ENCODE peak calls at places on chromosomes 16 and 17, in eight cellular contexts. One of them, this sample, is unnamed.

GRCh38 chr17:42051645-42052044 is 1.2 kb upstream of the C17orf113 start:
- DNase-seq in stimulated activated CD8-positive, alpha-beta memory T cell treated with anti-CD3 and anti-CD28 coated beads, Interleukin-4, amount 100 ng/mL, for 24 hours: no peak
- DNase-seq in HTR-8/SVneo: no peak
- DNase-seq in AG20443: no peak
- DNase-seq in hippocampal formation: no peak
- DNase-seq in NCI-H2029: no peak
- DNase-seq in activated CD4-positive, CD25-positive, alpha-beta regulatory T cell treated with anti-CD3 and anti-CD28 coated beads, Interleukin-2, amount 50 U/mL, for 16 hours: no peak
- DNase-seq in T-helper 2 cell: no peak
- DNase-seq in this sample: no peak

GRCh38 chr16:49590166-49590871 is 216.7 kb downstream of the C16orf78 start:
- DNase-seq in stimulated activated CD8-positive, alpha-beta memory T cell treated with anti-CD3 and anti-CD28 coated beads, Interleukin-4, amount 100 ng/mL, for 24 hours: no peak
- DNase-seq in HTR-8/SVneo: no peak
- DNase-seq in AG20443: no peak
- DNase-seq in hippocampal formation: no peak
- DNase-seq in NCI-H2029: no peak
- DNase-seq in activated CD4-positive, CD25-positive, alpha-beta regulatory T cell treated with anti-CD3 and anti-CD28 coated beads, Interleukin-2, amount 50 U/mL, for 16 hours: no peak
- DNase-seq in T-helper 2 cell: no peak
- DNase-seq in this sample: no peak

GRCh38 chr17:51607512-51607911 is 347.2 kb downstream of the UTP18 start:
- DNase-seq in stimulated activated CD8-positive, alpha-beta memory T cell treated with anti-CD3 and anti-CD28 coated beads, Interleukin-4, amount 100 ng/mL, for 24 hours: no peak
- DNase-seq in HTR-8/SVneo: no peak
- DNase-seq in AG20443: no peak
- DNase-seq in hippocampal formation: no peak
- DNase-seq in NCI-H2029: no peak
- DNase-seq in activated CD4-positive, CD25-positive, alpha-beta regulatory T cell treated with anti-CD3 and anti-CD28 coated beads, Interleukin-2, amount 50 U/mL, for 16 hours: no peak
- DNase-seq in T-helper 2 cell: no peak
- DNase-seq in this sample: no peak

GRCh38 chr16:85465328-85466307 is 147.5 kb upstream of the GSE1 start:
- DNase-seq in stimulated activated CD8-positive, alpha-beta memory T cell treated with anti-CD3 and anti-CD28 coated beads, Interleukin-4, amount 100 ng/mL, for 24 hours: no peak
- DNase-seq in HTR-8/SVneo: no peak
- DNase-seq in AG20443: peak; percentile 88
- DNase-seq in hippocampal formation: no peak
- DNase-seq in NCI-H2029: peak; percentile 41
- DNase-seq in activated CD4-positive, CD25-positive, alpha-beta regulatory T cell treated with anti-CD3 and anti-CD28 coated beads, Interleukin-2, amount 50 U/mL, for 16 hours: no peak
- DNase-seq in T-helper 2 cell: no peak
- DNase-seq in this sample: no peak

GRCh38 chr16:67504190-67505021 is 21.1 kb upstream of the AGRP start:
- DNase-seq in stimulated activated CD8-positive, alpha-beta memory T cell treated with anti-CD3 and anti-CD28 coated beads, Interleukin-4, amount 100 ng/mL, for 24 hours: no peak
- DNase-seq in HTR-8/SVneo: no peak
- DNase-seq in AG20443: peak; percentile 48
- DNase-seq in hippocampal formation: no peak
- DNase-seq in NCI-H2029: no peak
- DNase-seq in activated CD4-positive, CD25-positive, alpha-beta regulatory T cell treated with anti-CD3 and anti-CD28 coated beads, Interleukin-2, amount 50 U/mL, for 16 hours: peak; percentile 12
- DNase-seq in T-helper 2 cell: no peak
- DNase-seq in this sample: no peak

GRCh38 chr16:67240506-67240905 is 6.8 kb downstream of the FHOD1 start:
- DNase-seq in stimulated activated CD8-positive, alpha-beta memory T cell treated with anti-CD3 and anti-CD28 coated beads, Interleukin-4, amount 100 ng/mL, for 24 hours: no peak
- DNase-seq in HTR-8/SVneo: no peak
- DNase-seq in AG20443: peak; percentile 24
- DNase-seq in hippocampal formation: no peak
- DNase-seq in NCI-H2029: no peak
- DNase-seq in activated CD4-positive, CD25-positive, alpha-beta regulatory T cell treated with anti-CD3 and anti-CD28 coated beads, Interleukin-2, amount 50 U/mL, for 16 hours: no peak
- DNase-seq in T-helper 2 cell: no peak
- DNase-seq in this sample: no peak

GRCh38 chr17:60601443-60602384 is 1.7 kb downstream of the PPM1D start:
- DNase-seq in stimulated activated CD8-positive, alpha-beta memory T cell treated with anti-CD3 and anti-CD28 coated beads, Interleukin-4, amount 100 ng/mL, for 24 hours: no peak
- DNase-seq in HTR-8/SVneo: peak; percentile 88
- DNase-seq in AG20443: peak; percentile 57
- DNase-seq in hippocampal formation: peak; percentile 80
- DNase-seq in NCI-H2029: peak; percentile 41
- DNase-seq in activated CD4-positive, CD25-positive, alpha-beta regulatory T cell treated with anti-CD3 and anti-CD28 coated beads, Interleukin-2, amount 50 U/mL, for 16 hours: no peak
- DNase-seq in T-helper 2 cell: peak; percentile 15
- DNase-seq in this sample: peak; percentile 84

GRCh38 chr17:74435775-74436359 is 4.0 kb downstream of the GPRC5C start:
- DNase-seq in stimulated activated CD8-positive, alpha-beta memory T cell treated with anti-CD3 and anti-CD28 coated beads, Interleukin-4, amount 100 ng/mL, for 24 hours: no peak
- DNase-seq in HTR-8/SVneo: no peak
- DNase-seq in AG20443: no peak
- DNase-seq in hippocampal formation: no peak
- DNase-seq in NCI-H2029: no peak
- DNase-seq in activated CD4-positive, CD25-positive, alpha-beta regulatory T cell treated with anti-CD3 and anti-CD28 coated beads, Interleukin-2, amount 50 U/mL, for 16 hours: no peak
- DNase-seq in T-helper 2 cell: no peak
- DNase-seq in this sample: no peak

GRCh38 chr17:64091571-64091970 is 38.4 kb downstream of the ERN1 start:
- DNase-seq in stimulated activated CD8-positive, alpha-beta memory T cell treated with anti-CD3 and anti-CD28 coated beads, Interleukin-4, amount 100 ng/mL, for 24 hours: no peak
- DNase-seq in HTR-8/SVneo: no peak
- DNase-seq in AG20443: no peak
- DNase-seq in hippocampal formation: no peak
- DNase-seq in NCI-H2029: no peak
- DNase-seq in activated CD4-positive, CD25-positive, alpha-beta regulatory T cell treated with anti-CD3 and anti-CD28 coated beads, Interleukin-2, amount 50 U/mL, for 16 hours: no peak
- DNase-seq in T-helper 2 cell: no peak
- DNase-seq in this sample: no peak

GRCh38 chr17:76686538-76687277 is 24.1 kb downstream of the MXRA7 start:
- DNase-seq in stimulated activated CD8-positive, alpha-beta memory T cell treated with anti-CD3 and anti-CD28 coated beads, Interleukin-4, amount 100 ng/mL, for 24 hours: no peak
- DNase-seq in HTR-8/SVneo: no peak
- DNase-seq in AG20443: no peak
- DNase-seq in hippocampal formation: no peak
- DNase-seq in NCI-H2029: no peak
- DNase-seq in activated CD4-positive, CD25-positive, alpha-beta regulatory T cell treated with anti-CD3 and anti-CD28 coated beads, Interleukin-2, amount 50 U/mL, for 16 hours: no peak
- DNase-seq in T-helper 2 cell: no peak
- DNase-seq in this sample: no peak

GRCh38 chr16:57574086-57574485 is 31.6 kb downstream of the ADGRG5 start:
- DNase-seq in stimulated activated CD8-positive, alpha-beta memory T cell treated with anti-CD3 and anti-CD28 coated beads, Interleukin-4, amount 100 ng/mL, for 24 hours: no peak
- DNase-seq in HTR-8/SVneo: no peak
- DNase-seq in AG20443: no peak
- DNase-seq in hippocampal formation: no peak
- DNase-seq in NCI-H2029: no peak
- DNase-seq in activated CD4-positive, CD25-positive, alpha-beta regulatory T cell treated with anti-CD3 and anti-CD28 coated beads, Interleukin-2, amount 50 U/mL, for 16 hours: no peak
- DNase-seq in T-helper 2 cell: no peak
- DNase-seq in this sample: no peak

GRCh38 chr17:45171338-45172231 is 9.9 kb downstream of the HEXIM2 start:
- DNase-seq in stimulated activated CD8-positive, alpha-beta memory T cell treated with anti-CD3 and anti-CD28 coated beads, Interleukin-4, amount 100 ng/mL, for 24 hours: no peak
- DNase-seq in HTR-8/SVneo: peak; percentile 75
- DNase-seq in AG20443: peak; percentile 47
- DNase-seq in hippocampal formation: no peak
- DNase-seq in NCI-H2029: no peak
- DNase-seq in activated CD4-positive, CD25-positive, alpha-beta regulatory T cell treated with anti-CD3 and anti-CD28 coated beads, Interleukin-2, amount 50 U/mL, for 16 hours: no peak
- DNase-seq in T-helper 2 cell: no peak
- DNase-seq in this sample: peak; percentile 70

GRCh38 chr17:82974136-82974952 is 105.1 kb upstream of the METRNL start:
- DNase-seq in stimulated activated CD8-positive, alpha-beta memory T cell treated with anti-CD3 and anti-CD28 coated beads, Interleukin-4, amount 100 ng/mL, for 24 hours: no peak
- DNase-seq in HTR-8/SVneo: no peak
- DNase-seq in AG20443: no peak
- DNase-seq in hippocampal formation: no peak
- DNase-seq in NCI-H2029: no peak
- DNase-seq in activated CD4-positive, CD25-positive, alpha-beta regulatory T cell treated with anti-CD3 and anti-CD28 coated beads, Interleukin-2, amount 50 U/mL, for 16 hours: no peak
- DNase-seq in T-helper 2 cell: no peak
- DNase-seq in this sample: no peak

GRCh38 chr17:20174588-20175265 is 165.6 kb downstream of the SPECC1 start:
- DNase-seq in stimulated activated CD8-positive, alpha-beta memory T cell treated with anti-CD3 and anti-CD28 coated beads, Interleukin-4, amount 100 ng/mL, for 24 hours: no peak
- DNase-seq in HTR-8/SVneo: peak; percentile 66
- DNase-seq in AG20443: peak; percentile 39
- DNase-seq in hippocampal formation: no peak
- DNase-seq in NCI-H2029: no peak
- DNase-seq in activated CD4-positive, CD25-positive, alpha-beta regulatory T cell treated with anti-CD3 and anti-CD28 coated beads, Interleukin-2, amount 50 U/mL, for 16 hours: no peak
- DNase-seq in T-helper 2 cell: no peak
- DNase-seq in this sample: peak; percentile 92

GRCh38 chr16:68005786-68006286 is 6.6 kb upstream of the DPEP2 start:
- DNase-seq in stimulated activated CD8-positive, alpha-beta memory T cell treated with anti-CD3 and anti-CD28 coated beads, Interleukin-4, amount 100 ng/mL, for 24 hours: no peak
- DNase-seq in HTR-8/SVneo: no peak
- DNase-seq in AG20443: peak; percentile 8
- DNase-seq in hippocampal formation: peak; percentile 3
- DNase-seq in NCI-H2029: no peak
- DNase-seq in activated CD4-positive, CD25-positive, alpha-beta regulatory T cell treated with anti-CD3 and anti-CD28 coated beads, Interleukin-2, amount 50 U/mL, for 16 hours: no peak
- DNase-seq in T-helper 2 cell: no peak
- DNase-seq in this sample: no peak

GRCh38 chr17:71472809-71473789 is 647.7 kb upstream of the SOX9 start:
- DNase-seq in stimulated activated CD8-positive, alpha-beta memory T cell treated with anti-CD3 and anti-CD28 coated beads, Interleukin-4, amount 100 ng/mL, for 24 hours: no peak
- DNase-seq in HTR-8/SVneo: peak; percentile 57
- DNase-seq in AG20443: peak; percentile 69
- DNase-seq in hippocampal formation: peak; percentile 47
- DNase-seq in NCI-H2029: peak; percentile 22
- DNase-seq in activated CD4-positive, CD25-positive, alpha-beta regulatory T cell treated with anti-CD3 and anti-CD28 coated beads, Interleukin-2, amount 50 U/mL, for 16 hours: no peak
- DNase-seq in T-helper 2 cell: no peak
- DNase-seq in this sample: peak; percentile 62

GRCh38 chr17:27473748-27474609 is 17.7 kb downstream of the KSR1 start:
- DNase-seq in stimulated activated CD8-positive, alpha-beta memory T cell treated with anti-CD3 and anti-CD28 coated beads, Interleukin-4, amount 100 ng/mL, for 24 hours: peak; percentile 72
- DNase-seq in HTR-8/SVneo: no peak
- DNase-seq in AG20443: no peak
- DNase-seq in hippocampal formation: no peak
- DNase-seq in NCI-H2029: peak; percentile 18
- DNase-seq in activated CD4-positive, CD25-positive, alpha-beta regulatory T cell treated with anti-CD3 and anti-CD28 coated beads, Interleukin-2, amount 50 U/mL, for 16 hours: no peak
- DNase-seq in T-helper 2 cell: peak; percentile 72
- DNase-seq in this sample: no peak

GRCh38 chr17:66107731-66108130 is 84.2 kb downstream of the CEP112 start:
- DNase-seq in stimulated activated CD8-positive, alpha-beta memory T cell treated with anti-CD3 and anti-CD28 coated beads, Interleukin-4, amount 100 ng/mL, for 24 hours: no peak
- DNase-seq in HTR-8/SVneo: no peak
- DNase-seq in AG20443: no peak
- DNase-seq in hippocampal formation: no peak
- DNase-seq in NCI-H2029: no peak
- DNase-seq in activated CD4-positive, CD25-positive, alpha-beta regulatory T cell treated with anti-CD3 and anti-CD28 coated beads, Interleukin-2, amount 50 U/mL, for 16 hours: no peak
- DNase-seq in T-helper 2 cell: no peak
- DNase-seq in this sample: no peak

GRCh38 chr17:66665194-66665593 is 169.7 kb upstream of the CACNG5 start:
- DNase-seq in stimulated activated CD8-positive, alpha-beta memory T cell treated with anti-CD3 and anti-CD28 coated beads, Interleukin-4, amount 100 ng/mL, for 24 hours: no peak
- DNase-seq in HTR-8/SVneo: no peak
- DNase-seq in AG20443: no peak
- DNase-seq in hippocampal formation: no peak
- DNase-seq in NCI-H2029: no peak
- DNase-seq in activated CD4-positive, CD25-positive, alpha-beta regulatory T cell treated with anti-CD3 and anti-CD28 coated beads, Interleukin-2, amount 50 U/mL, for 16 hours: no peak
- DNase-seq in T-helper 2 cell: no peak
- DNase-seq in this sample: no peak

GRCh38 chr17:49995055-49995738 is at the start of gene DLX3:
- DNase-seq in stimulated activated CD8-positive, alpha-beta memory T cell treated with anti-CD3 and anti-CD28 coated beads, Interleukin-4, amount 100 ng/mL, for 24 hours: no peak
- DNase-seq in HTR-8/SVneo: no peak
- DNase-seq in AG20443: peak; percentile 88
- DNase-seq in hippocampal formation: no peak
- DNase-seq in NCI-H2029: peak; percentile 50
- DNase-seq in activated CD4-positive, CD25-positive, alpha-beta regulatory T cell treated with anti-CD3 and anti-CD28 coated beads, Interleukin-2, amount 50 U/mL, for 16 hours: no peak
- DNase-seq in T-helper 2 cell: no peak
- DNase-seq in this sample: no peak

GRCh38 chr16:1078579-1079021 is 6.1 kb downstream of the SSTR5 start:
- DNase-seq in stimulated activated CD8-positive, alpha-beta memory T cell treated with anti-CD3 and anti-CD28 coated beads, Interleukin-4, amount 100 ng/mL, for 24 hours: no peak
- DNase-seq in HTR-8/SVneo: peak; percentile 85
- DNase-seq in AG20443: peak; percentile 65
- DNase-seq in hippocampal formation: no peak
- DNase-seq in NCI-H2029: peak; percentile 93
- DNase-seq in activated CD4-positive, CD25-positive, alpha-beta regulatory T cell treated with anti-CD3 and anti-CD28 coated beads, Interleukin-2, amount 50 U/mL, for 16 hours: no peak
- DNase-seq in T-helper 2 cell: no peak
- DNase-seq in this sample: peak; percentile 39

GRCh38 chr17:44279586-44280344 is 11.8 kb upstream of the SLC4A1 start:
- DNase-seq in stimulated activated CD8-positive, alpha-beta memory T cell treated with anti-CD3 and anti-CD28 coated beads, Interleukin-4, amount 100 ng/mL, for 24 hours: peak; percentile 8
- DNase-seq in HTR-8/SVneo: peak; percentile 75
- DNase-seq in AG20443: peak; percentile 94
- DNase-seq in hippocampal formation: peak; percentile 3
- DNase-seq in NCI-H2029: no peak
- DNase-seq in activated CD4-positive, CD25-positive, alpha-beta regulatory T cell treated with anti-CD3 and anti-CD28 coated beads, Interleukin-2, amount 50 U/mL, for 16 hours: no peak
- DNase-seq in T-helper 2 cell: no peak
- DNase-seq in this sample: peak; percentile 93

GRCh38 chr16:88688013-88688778 is 1.9 kb upstream of the SNAI3 start:
- DNase-seq in stimulated activated CD8-positive, alpha-beta memory T cell treated with anti-CD3 and anti-CD28 coated beads, Interleukin-4, amount 100 ng/mL, for 24 hours: no peak
- DNase-seq in HTR-8/SVneo: no peak
- DNase-seq in AG20443: no peak
- DNase-seq in hippocampal formation: no peak
- DNase-seq in NCI-H2029: peak; percentile 76
- DNase-seq in activated CD4-positive, CD25-positive, alpha-beta regulatory T cell treated with anti-CD3 and anti-CD28 coated beads, Interleukin-2, amount 50 U/mL, for 16 hours: no peak
- DNase-seq in T-helper 2 cell: no peak
- DNase-seq in this sample: no peak

GRCh38 chr17:32127156-32127897 is 15.0 kb upstream of the RHOT1 start:
- DNase-seq in stimulated activated CD8-positive, alpha-beta memory T cell treated with anti-CD3 and anti-CD28 coated beads, Interleukin-4, amount 100 ng/mL, for 24 hours: peak; percentile 61
- DNase-seq in HTR-8/SVneo: peak; percentile 81
- DNase-seq in AG20443: peak; percentile 90
- DNase-seq in hippocampal formation: peak; percentile 74
- DNase-seq in NCI-H2029: peak; percentile 58
- DNase-seq in activated CD4-positive, CD25-positive, alpha-beta regulatory T cell treated with anti-CD3 and anti-CD28 coated beads, Interleukin-2, amount 50 U/mL, for 16 hours: peak; percentile 59
- DNase-seq in T-helper 2 cell: peak; percentile 67
- DNase-seq in this sample: peak; percentile 84

This sample was measured in ACHN.